ENCODE peak calls at places on chromosomes 6 and 20, in nine cellular contexts. M is endodermal cell; B is naive thymus-derived CD4-positive, alpha-beta T cell; U is left ventricle myocardium inferior; D is fibroblast of lung; P is osteoblast; Q is CD4-positive, CD25-positive, alpha-beta regulatory T cell; F is sigmoid colon; N is IMR-90. J is an unnamed sample. For H3K4me1, the result is how much of the 10 kb centered on the place peaks cover.

GRCh38 chr6:140062042-140063041 is 687.9 kb upstream of the CITED2 start:
- DNase-seq in N (peak), B (no peak), M (no peak), Q (no peak), F (peak), U (peak), D (peak), P (peak), J (peak)

GRCh38 chr6:159529820-159530405 is 163.1 kb downstream of the SOD2 start:
- DNase-seq in F (no peak), D (no peak), Q (no peak), B (no peak), U (peak), P (peak), N (no peak), M (no peak), J (no peak)

GRCh38 chr20:49260218-49260617 is 17.6 kb downstream of the ZNFX1 start:
- DNase-seq in Q (no peak), M (no peak), B (no peak), P (no peak), N (no peak), U (no peak), F (no peak), D (no peak), J (no peak)

GRCh38 chr20:13397300-13397724 is 176.2 kb downstream of the ISM1 start:
- DNase-seq in P (peak), D (peak), Q (no peak), F (no peak), N (peak), U (no peak), B (no peak), M (no peak), J (no peak)

GRCh38 chr6:43246301-43247114 is 3.2 kb downstream of the TTBK1 start:
- DNase-seq in B (no peak), D (no peak), F (peak), Q (no peak), N (no peak), U (peak), M (peak), P (peak), J (peak)

GRCh38 chr20:62832212-62832922 is 15.5 kb downstream of the COL9A3 start:
- DNase-seq in U (no peak), F (peak), P (peak), D (peak), Q (no peak), M (peak), N (no peak), B (no peak), J (peak)

GRCh38 chr20:53949319-53949839 is 121.0 kb downstream of the BCAS1 start:
- DNase-seq in B (peak), U (peak), Q (peak), F (no peak), N (peak), M (no peak), P (peak), D (peak), J (no peak)

GRCh38 chr6:42820509-42821340 is 38.9 kb downstream of the BICRAL start:
- DNase-seq in U (peak), M (no peak), B (no peak), D (no peak), N (no peak), P (no peak), Q (no peak), F (peak), J (no peak)

GRCh38 chr6:106066984-106067383 is 19.2 kb upstream of the PRDM1 start:
- DNase-seq in U (no peak), M (no peak), B (no peak), N (peak), D (peak), Q (no peak), P (no peak), F (no peak), J (no peak)

GRCh38 chr6:12546659-12546987 is 169.9 kb upstream of the PHACTR1 start:
- DNase-seq in D (no peak), Q (no peak), B (no peak), U (no peak), M (no peak), N (no peak), P (no peak), F (no peak), J (no peak)

GRCh38 chr6:42123379-42124103 is 18.9 kb downstream of the C6orf132 start:
- DNase-seq in B (no peak), D (no peak), F (no peak), P (peak), N (no peak), M (no peak), Q (no peak), U (no peak), J (no peak)

GRCh38 chr6:159837141-159837490 is 37.0 kb downstream of the PNLDC1 start:
- DNase-seq in P (no peak), F (no peak), N (no peak), M (no peak), U (no peak), D (no peak), Q (no peak), B (no peak), J (no peak)

GRCh38 chr6:36756761-36757160 is 59.1 kb downstream of the RAB44 start:
- DNase-seq in Q (no peak), N (no peak), F (no peak), B (no peak), U (no peak), M (no peak), P (peak), D (no peak), J (no peak)

GRCh38 chr6:36757943-36758508 is 60.4 kb downstream of the RAB44 start:
- DNase-seq in B (no peak), M (no peak), D (no peak), N (no peak), P (peak), U (no peak), F (no peak), Q (no peak), J (no peak)

GRCh38 chr6:36758516-36759176 is 61.0 kb downstream of the RAB44 start:
- DNase-seq in Q (no peak), N (no peak), B (no peak), D (no peak), F (no peak), U (no peak), M (peak), P (no peak), J (no peak)

GRCh38 chr6:36755435-36756348 is 58.1 kb downstream of the RAB44 start:
- DNase-seq in D (peak), P (peak), N (peak), B (peak), M (no peak), F (no peak), U (no peak), Q (peak), J (no peak)

DNA sequence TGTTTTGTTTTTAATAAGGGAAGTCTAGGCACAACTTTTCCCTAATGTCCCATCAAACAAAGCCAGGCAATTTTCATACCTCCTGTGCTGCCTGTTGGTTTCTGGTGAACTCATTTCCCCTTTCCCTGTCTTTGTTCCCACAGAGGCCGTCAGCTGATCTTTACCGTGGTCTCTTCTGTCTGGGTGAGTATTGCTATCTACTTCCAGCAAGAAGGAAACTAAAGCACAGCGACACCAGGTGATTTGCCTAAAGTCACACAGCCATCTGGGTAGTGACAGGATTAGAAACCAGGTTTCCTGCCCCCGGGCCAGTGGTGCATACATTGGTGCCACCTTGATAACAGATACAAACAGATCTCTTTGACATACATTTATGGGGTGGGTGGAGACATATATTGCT is 59.6 kb downstream of the RAB44 start:
- DNase-seq in M (no peak), B (no peak), U (no peak), N (no peak), F (no peak), P (peak), D (no peak), Q (no peak), J (no peak)
- H3K4me1 ChIP-seq in M (under half), B (under half), U (under half), N (under half), F (under half), P (under half), D (under half), Q (half or more), J (under half)

DNA sequence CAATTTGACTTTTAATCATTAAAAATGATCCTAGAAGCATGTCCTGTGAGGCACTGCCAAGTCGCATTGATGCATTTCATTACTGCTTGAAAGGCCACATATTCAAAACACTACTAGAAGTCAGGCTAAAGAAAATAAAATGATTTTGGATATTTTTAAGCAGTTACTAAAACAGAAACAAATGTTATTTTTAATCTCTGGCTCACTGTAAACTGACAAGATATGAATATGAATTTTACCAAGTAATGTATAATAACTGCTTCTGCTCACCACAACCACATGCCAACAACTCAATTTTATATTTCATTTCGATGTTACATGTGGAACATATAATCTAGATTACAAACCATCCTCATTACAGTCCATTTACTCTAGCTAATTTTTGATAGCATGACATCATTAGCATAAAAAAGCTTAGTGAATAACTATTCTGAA is 90.6 kb downstream of the ATXN1 start:
- DNase-seq in Q (no peak), D (no peak), N (no peak), U (no peak), M (no peak), P (no peak), F (no peak), B (no peak), J (no peak)
- H3K4me1 ChIP-seq in Q (under half), D (under half), N (under half), U (half or more), M (under half), P (under half), F (under half), B (under half), J (under half)

DNA sequence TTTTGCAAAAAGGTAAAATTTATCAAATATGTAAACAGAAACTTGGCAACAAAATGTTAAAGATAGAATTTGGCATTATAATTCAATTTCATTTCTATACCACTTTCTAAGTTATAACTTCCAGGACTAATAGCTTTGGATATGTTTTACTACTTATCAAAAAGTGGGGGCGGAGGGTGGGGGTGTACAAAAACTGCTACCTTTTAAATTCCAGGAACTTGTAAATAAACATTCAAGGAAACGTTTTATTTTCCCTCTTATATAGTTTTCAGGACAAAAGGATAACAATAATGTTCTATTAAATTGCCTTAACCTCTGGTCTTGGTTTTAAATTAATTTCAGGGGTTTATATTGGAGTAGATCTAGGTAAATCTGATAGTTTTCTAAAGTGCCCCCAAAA is 103.8 kb downstream of the DST start:
- DNase-seq in B (no peak), N (no peak), M (no peak), F (no peak), Q (no peak), P (peak), U (no peak), D (no peak), J (no peak)
- H3K4me1 ChIP-seq in B (under half), N (under half), M (under half), F (under half), Q (under half), P (under half), U (half or more), D (under half), J (under half)

GRCh38 chr6:16321341-16321710 is 82.9 kb downstream of the GMPR start:
- DNase-seq in U (no peak), M (peak), Q (no peak), P (no peak), N (no peak), B (no peak), D (no peak), F (no peak), J (no peak)
- H3K4me1 ChIP-seq in U (half or more), M (under half), Q (half or more), P (half or more), N (under half), B (half or more), D (under half), F (under half), J (under half)

J was measured in BE2C.